ENCODE peak calls at places on chromosomes 11 and 22, in six cellular contexts. Y, A, L, C, O and P are unnamed samples. For H3K9me3, the result is how much of the 10 kb centered on the place peaks cover.

GRCh38 chr22:26164174-26164573 is 5.1 kb upstream of the SEZ6L start:
- DNase-seq in O (no peak), A (no peak), C (no peak), L (no peak), Y (no peak), P (no peak)

GRCh38 chr11:102253018-102253775 is 64.1 kb upstream of the BIRC3 start:
- DNase-seq in O (no peak), C (no peak), L (no peak), A (no peak), Y (no peak), P (no peak)

GRCh38 chr11:118789501-118790356 is 1.2 kb downstream of the DDX6 start:
- DNase-seq in L (no peak), O (no peak), Y (no peak), A (peak), C (peak), P (peak)

GRCh38 chr11:123247813-123248379 is 52.8 kb upstream of the CLMP start:
- DNase-seq in C (no peak), L (no peak), Y (no peak), O (no peak), A (no peak), P (no peak)

GRCh38 chr22:46213052-46213451 is 37.0 kb downstream of the CDPF1 start:
- DNase-seq in C (no peak), A (no peak), O (no peak), L (peak), Y (no peak), P (no peak)

GRCh38 chr11:5620606-5621521 is 3.9 kb upstream of the TRIM34 start:
- DNase-seq in L (peak), O (no peak), Y (no peak), C (peak), A (no peak), P (no peak)

GRCh38 chr11:65572356-65573043 is at the start of gene FAM89B:
- DNase-seq in C (peak), A (peak), Y (no peak), O (peak), L (peak), P (peak)

GRCh38 chr11:96187779-96188624 is 155.0 kb downstream of the MAML2 start:
- DNase-seq in L (peak), O (no peak), A (no peak), C (peak), Y (no peak), P (no peak)

GRCh38 chr22:23395476-23396361 is 184.4 kb downstream of the IGLL1 start:
- DNase-seq in C (no peak), L (no peak), O (no peak), A (no peak), Y (no peak), P (no peak)

GRCh38 chr11:108160970-108161566 is 39.7 kb downstream of the ACAT1 start:
- DNase-seq in A (no peak), L (no peak), C (no peak), Y (no peak), O (no peak), P (no peak)

GRCh38 chr11:79100093-79100704 is 340.6 kb downstream of the TENM4 start:
- DNase-seq in L (peak), O (no peak), Y (no peak), A (peak), C (peak), P (peak)

GRCh38 chr22:31243339-31244043 is 31.4 kb downstream of the LIMK2 start:
- DNase-seq in C (peak), A (no peak), Y (no peak), L (no peak), O (no peak), P (no peak)

GRCh38 chr11:58845342-58845741 is 838 bp upstream of the GLYATL2 start:
- DNase-seq in C (no peak), A (no peak), Y (no peak), L (no peak), O (no peak), P (peak)

GRCh38 chr11:122085264-122085663 is 30.8 kb downstream of the BLID start:
- DNase-seq in A (no peak), L (peak), O (no peak), Y (no peak), C (peak), P (no peak)

DNA sequence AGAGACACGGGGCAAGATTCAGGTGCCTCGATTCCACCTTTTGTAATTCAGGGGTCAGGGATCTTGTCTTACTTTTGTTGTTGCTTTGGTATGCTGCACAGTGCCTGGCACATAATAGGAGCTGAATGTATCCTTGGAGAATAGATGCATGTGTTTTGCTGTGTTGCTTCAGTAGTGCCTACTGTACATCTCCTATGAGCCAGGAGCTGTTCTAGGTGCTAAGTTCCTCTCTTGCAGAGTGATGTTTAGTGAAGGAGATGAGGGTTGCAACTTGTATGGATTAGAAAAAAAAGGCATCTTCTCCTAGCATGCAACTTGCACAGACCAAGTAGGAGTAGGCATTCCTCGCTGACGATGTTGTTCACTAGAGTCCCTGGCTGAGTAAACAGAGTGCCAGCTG is 555.4 kb downstream of the NTM start:
- DNase-seq in Y (no peak), O (no peak), C (no peak), A (no peak), L (peak), P (no peak)
- H3K4me3 ChIP-seq in Y (no peak), O (no peak), C (no peak), A (no peak), L (no peak), P (no peak)

DNA sequence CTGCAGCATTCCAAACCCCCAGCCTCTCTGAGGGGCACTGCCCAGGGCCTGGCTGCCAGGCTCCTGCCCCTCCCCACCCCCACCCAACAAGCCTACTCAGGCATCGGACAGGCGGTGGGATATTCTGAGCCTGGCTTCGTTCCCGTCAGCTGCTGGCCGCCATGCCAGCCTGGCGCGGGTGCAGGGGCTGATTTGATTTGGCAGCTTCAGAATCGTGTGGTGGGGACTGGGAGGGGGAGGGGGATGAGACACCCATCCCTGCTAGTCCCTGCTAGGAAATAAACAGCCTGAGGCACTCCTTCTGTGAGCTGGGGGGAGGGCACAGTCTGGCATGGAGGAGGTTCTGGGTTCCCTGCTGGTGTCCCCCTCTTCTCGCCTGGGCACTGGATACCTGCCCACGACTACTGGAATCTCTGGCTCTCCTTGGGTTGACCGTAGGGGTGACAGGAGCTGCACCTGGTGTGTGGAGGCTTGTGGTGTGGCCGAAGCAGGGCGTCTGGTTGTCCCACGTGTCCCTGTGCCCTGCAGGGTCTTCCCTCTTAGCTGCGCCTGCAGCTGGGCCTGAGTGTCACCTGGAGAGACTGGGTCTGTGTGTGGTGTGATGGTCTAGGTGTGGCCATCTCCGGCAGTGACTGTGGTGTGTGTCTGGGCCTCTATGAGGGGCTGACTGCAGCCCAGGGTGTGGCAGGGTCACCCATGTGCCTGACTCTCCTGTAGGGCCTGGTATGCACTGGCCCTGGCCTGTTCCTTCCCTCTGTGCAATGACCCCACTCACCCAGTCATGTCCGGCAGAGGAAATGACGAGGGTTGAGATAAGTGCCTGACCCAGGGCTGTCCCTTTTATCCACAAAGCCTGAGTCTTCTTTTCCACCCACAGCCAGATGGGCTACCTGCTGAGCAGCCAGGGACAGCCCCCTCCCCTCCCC is 42.2 kb downstream of the PDE2A start:
- DNase-seq in Y (no peak), A (no peak), L (no peak), C (no peak), O (peak), P (no peak)
- H3K9me3 ChIP-seq in Y (under half), A (under half), L (under half), C (under half), O (under half), P (under half)

GRCh38 chr11:76783294-76783900 is at the start of gene TSKU:
- DNase-seq in Y (peak), L (no peak), A (no peak), O (no peak), C (peak), P (no peak)
- H3K4me3 ChIP-seq in Y (peak), L (peak), A (peak), O (peak), C (peak), P (peak)

DNA sequence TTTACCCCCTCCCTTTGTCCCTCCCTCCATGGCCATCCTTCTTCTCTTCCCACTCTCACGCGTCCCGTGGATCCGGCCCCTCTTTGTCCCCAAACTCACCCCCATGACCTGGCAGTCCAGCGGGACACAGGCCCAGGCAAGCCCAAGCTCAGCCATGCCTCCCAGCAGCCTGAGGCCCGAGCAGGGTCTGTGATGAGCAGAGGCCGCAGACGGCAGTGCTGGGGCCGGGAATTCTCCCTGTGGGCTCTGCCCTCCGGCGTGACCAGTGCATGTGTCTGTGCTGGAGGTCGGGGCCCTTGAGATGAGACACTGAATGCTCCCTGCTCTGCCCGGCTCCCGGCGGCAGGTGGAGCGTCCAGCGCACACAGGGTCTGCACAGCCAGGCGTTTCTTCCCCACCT is 237.9 kb downstream of the BRD1 start:
- DNase-seq in C (no peak), L (no peak), A (no peak), Y (no peak), O (no peak), P (no peak)
- H3K9me3 ChIP-seq in C (under half), L (half or more), A (under half), Y (under half), O (under half), P (under half)